ENCODE peak calls at places on chromosomes 4 and X, in ten cellular contexts. One of them, this sample, is unnamed.

GRCh38 chrX:41889317-41890025 is 33.9 kb downstream of the CASK start:
- DNase-seq in occipital lobe: no peak
- DNase-seq in T-helper 9 cell: no peak
- DNase-seq in activated naive CD4-positive, alpha-beta T cell treated with anti-CD3 and anti-CD28 coated beads, Interleukin-2, amount 10 ng/mL, durations not matched to agents 7 days and 5 days: no peak
- DNase-seq in activated CD8-positive, alpha-beta memory T cell treated with anti-CD3 and anti-CD28 coated beads for 48 hours: no peak
- DNase-seq in stomach: no peak
- DNase-seq in DMS 273 treated with DMSO at 0.1 percent for 48 hours: no peak
- DNase-seq in AG04450: no peak
- DNase-seq in T follicular helper cell: no peak
- DNase-seq in RWPE1: peak
- DNase-seq in this sample: no peak

GRCh38 chr4:59925290-59925689 is 1274.8 kb upstream of the ADGRL3 start:
- DNase-seq in occipital lobe: no peak
- DNase-seq in T-helper 9 cell: no peak
- DNase-seq in activated naive CD4-positive, alpha-beta T cell treated with anti-CD3 and anti-CD28 coated beads, Interleukin-2, amount 10 ng/mL, durations not matched to agents 7 days and 5 days: no peak
- DNase-seq in activated CD8-positive, alpha-beta memory T cell treated with anti-CD3 and anti-CD28 coated beads for 48 hours: no peak
- DNase-seq in stomach: no peak
- DNase-seq in DMS 273 treated with DMSO at 0.1 percent for 48 hours: no peak
- DNase-seq in AG04450: no peak
- DNase-seq in T follicular helper cell: no peak
- DNase-seq in RWPE1: no peak
- DNase-seq in this sample: no peak

GRCh38 chr4:83558693-83559092 is 22.8 kb downstream of the GPAT3 start:
- DNase-seq in occipital lobe: no peak
- DNase-seq in T-helper 9 cell: no peak
- DNase-seq in activated naive CD4-positive, alpha-beta T cell treated with anti-CD3 and anti-CD28 coated beads, Interleukin-2, amount 10 ng/mL, durations not matched to agents 7 days and 5 days: no peak
- DNase-seq in activated CD8-positive, alpha-beta memory T cell treated with anti-CD3 and anti-CD28 coated beads for 48 hours: no peak
- DNase-seq in stomach: no peak
- DNase-seq in DMS 273 treated with DMSO at 0.1 percent for 48 hours: no peak
- DNase-seq in AG04450: no peak
- DNase-seq in T follicular helper cell: no peak
- DNase-seq in RWPE1: no peak
- DNase-seq in this sample: no peak

GRCh38 chr4:152258804-152259708 is 276.8 kb downstream of the FBXW7 start:
- DNase-seq in occipital lobe: no peak
- DNase-seq in T-helper 9 cell: no peak
- DNase-seq in activated naive CD4-positive, alpha-beta T cell treated with anti-CD3 and anti-CD28 coated beads, Interleukin-2, amount 10 ng/mL, durations not matched to agents 7 days and 5 days: no peak
- DNase-seq in activated CD8-positive, alpha-beta memory T cell treated with anti-CD3 and anti-CD28 coated beads for 48 hours: no peak
- DNase-seq in stomach: no peak
- DNase-seq in DMS 273 treated with DMSO at 0.1 percent for 48 hours: no peak
- DNase-seq in AG04450: peak
- DNase-seq in T follicular helper cell: no peak
- DNase-seq in RWPE1: peak
- DNase-seq in this sample: no peak

GRCh38 chrX:108036298-108036973 is 8.4 kb upstream of the VSIG1 start:
- DNase-seq in occipital lobe: no peak
- DNase-seq in T-helper 9 cell: no peak
- DNase-seq in activated naive CD4-positive, alpha-beta T cell treated with anti-CD3 and anti-CD28 coated beads, Interleukin-2, amount 10 ng/mL, durations not matched to agents 7 days and 5 days: no peak
- DNase-seq in activated CD8-positive, alpha-beta memory T cell treated with anti-CD3 and anti-CD28 coated beads for 48 hours: no peak
- DNase-seq in stomach: no peak
- DNase-seq in DMS 273 treated with DMSO at 0.1 percent for 48 hours: no peak
- DNase-seq in AG04450: peak
- DNase-seq in T follicular helper cell: no peak
- DNase-seq in RWPE1: peak
- DNase-seq in this sample: peak

GRCh38 chr4:92184566-92184965 is 119.2 kb upstream of the GRID2 start:
- DNase-seq in occipital lobe: no peak
- DNase-seq in T-helper 9 cell: no peak
- DNase-seq in activated naive CD4-positive, alpha-beta T cell treated with anti-CD3 and anti-CD28 coated beads, Interleukin-2, amount 10 ng/mL, durations not matched to agents 7 days and 5 days: no peak
- DNase-seq in activated CD8-positive, alpha-beta memory T cell treated with anti-CD3 and anti-CD28 coated beads for 48 hours: no peak
- DNase-seq in stomach: no peak
- DNase-seq in DMS 273 treated with DMSO at 0.1 percent for 48 hours: no peak
- DNase-seq in AG04450: no peak
- DNase-seq in T follicular helper cell: no peak
- DNase-seq in RWPE1: no peak
- DNase-seq in this sample: no peak

GRCh38 chrX:152025656-152026440 is 51.4 kb upstream of the GABRE start:
- DNase-seq in occipital lobe: no peak
- DNase-seq in T-helper 9 cell: no peak
- DNase-seq in activated naive CD4-positive, alpha-beta T cell treated with anti-CD3 and anti-CD28 coated beads, Interleukin-2, amount 10 ng/mL, durations not matched to agents 7 days and 5 days: no peak
- DNase-seq in activated CD8-positive, alpha-beta memory T cell treated with anti-CD3 and anti-CD28 coated beads for 48 hours: no peak
- DNase-seq in stomach: no peak
- DNase-seq in DMS 273 treated with DMSO at 0.1 percent for 48 hours: no peak
- DNase-seq in AG04450: no peak
- DNase-seq in T follicular helper cell: no peak
- DNase-seq in RWPE1: no peak
- DNase-seq in this sample: no peak

GRCh38 chrX:117711774-117712173 is 404.8 kb downstream of the KLHL13 start:
- DNase-seq in occipital lobe: no peak
- DNase-seq in T-helper 9 cell: no peak
- DNase-seq in activated naive CD4-positive, alpha-beta T cell treated with anti-CD3 and anti-CD28 coated beads, Interleukin-2, amount 10 ng/mL, durations not matched to agents 7 days and 5 days: no peak
- DNase-seq in activated CD8-positive, alpha-beta memory T cell treated with anti-CD3 and anti-CD28 coated beads for 48 hours: no peak
- DNase-seq in stomach: no peak
- DNase-seq in DMS 273 treated with DMSO at 0.1 percent for 48 hours: no peak
- DNase-seq in AG04450: no peak
- DNase-seq in T follicular helper cell: no peak
- DNase-seq in RWPE1: no peak
- DNase-seq in this sample: no peak

GRCh38 chrX:68504237-68504636 is 5.4 kb downstream of the YIPF6 start:
- DNase-seq in occipital lobe: no peak
- DNase-seq in T-helper 9 cell: peak
- DNase-seq in activated naive CD4-positive, alpha-beta T cell treated with anti-CD3 and anti-CD28 coated beads, Interleukin-2, amount 10 ng/mL, durations not matched to agents 7 days and 5 days: peak
- DNase-seq in activated CD8-positive, alpha-beta memory T cell treated with anti-CD3 and anti-CD28 coated beads for 48 hours: no peak
- DNase-seq in stomach: no peak
- DNase-seq in DMS 273 treated with DMSO at 0.1 percent for 48 hours: no peak
- DNase-seq in AG04450: peak
- DNase-seq in T follicular helper cell: no peak
- DNase-seq in RWPE1: peak
- DNase-seq in this sample: no peak

GRCh38 chr4:118969359-118969758 is 80.7 kb downstream of the SYNPO2 start:
- DNase-seq in occipital lobe: no peak
- DNase-seq in T-helper 9 cell: no peak
- DNase-seq in activated naive CD4-positive, alpha-beta T cell treated with anti-CD3 and anti-CD28 coated beads, Interleukin-2, amount 10 ng/mL, durations not matched to agents 7 days and 5 days: no peak
- DNase-seq in activated CD8-positive, alpha-beta memory T cell treated with anti-CD3 and anti-CD28 coated beads for 48 hours: no peak
- DNase-seq in stomach: peak
- DNase-seq in DMS 273 treated with DMSO at 0.1 percent for 48 hours: no peak
- DNase-seq in AG04450: no peak
- DNase-seq in T follicular helper cell: no peak
- DNase-seq in RWPE1: peak
- DNase-seq in this sample: no peak

GRCh38 chrX:128543114-128543513 is 490.9 kb upstream of the ACTRT1 start:
- DNase-seq in occipital lobe: no peak
- DNase-seq in T-helper 9 cell: no peak
- DNase-seq in activated naive CD4-positive, alpha-beta T cell treated with anti-CD3 and anti-CD28 coated beads, Interleukin-2, amount 10 ng/mL, durations not matched to agents 7 days and 5 days: no peak
- DNase-seq in activated CD8-positive, alpha-beta memory T cell treated with anti-CD3 and anti-CD28 coated beads for 48 hours: no peak
- DNase-seq in stomach: no peak
- DNase-seq in DMS 273 treated with DMSO at 0.1 percent for 48 hours: no peak
- DNase-seq in AG04450: no peak
- DNase-seq in T follicular helper cell: no peak
- DNase-seq in RWPE1: no peak
- DNase-seq in this sample: no peak

GRCh38 chr4:153988446-153988845 is 199.6 kb upstream of the SFRP2 start:
- DNase-seq in occipital lobe: no peak
- DNase-seq in T-helper 9 cell: no peak
- DNase-seq in activated naive CD4-positive, alpha-beta T cell treated with anti-CD3 and anti-CD28 coated beads, Interleukin-2, amount 10 ng/mL, durations not matched to agents 7 days and 5 days: no peak
- DNase-seq in activated CD8-positive, alpha-beta memory T cell treated with anti-CD3 and anti-CD28 coated beads for 48 hours: no peak
- DNase-seq in stomach: no peak
- DNase-seq in DMS 273 treated with DMSO at 0.1 percent for 48 hours: no peak
- DNase-seq in AG04450: no peak
- DNase-seq in T follicular helper cell: no peak
- DNase-seq in RWPE1: no peak
- DNase-seq in this sample: no peak

GRCh38 chr4:169270810-169271691 is at the start of gene SH3RF1:
- DNase-seq in occipital lobe: peak
- DNase-seq in T-helper 9 cell: no peak
- DNase-seq in activated naive CD4-positive, alpha-beta T cell treated with anti-CD3 and anti-CD28 coated beads, Interleukin-2, amount 10 ng/mL, durations not matched to agents 7 days and 5 days: peak
- DNase-seq in activated CD8-positive, alpha-beta memory T cell treated with anti-CD3 and anti-CD28 coated beads for 48 hours: peak
- DNase-seq in stomach: peak
- DNase-seq in DMS 273 treated with DMSO at 0.1 percent for 48 hours: peak
- DNase-seq in AG04450: peak
- DNase-seq in T follicular helper cell: no peak
- DNase-seq in RWPE1: peak
- DNase-seq in this sample: peak

GRCh38 chrX:19344661-19345060 is 934 bp downstream of the PDHA1 start:
- DNase-seq in occipital lobe: no peak
- DNase-seq in T-helper 9 cell: no peak
- DNase-seq in activated naive CD4-positive, alpha-beta T cell treated with anti-CD3 and anti-CD28 coated beads, Interleukin-2, amount 10 ng/mL, durations not matched to agents 7 days and 5 days: no peak
- DNase-seq in activated CD8-positive, alpha-beta memory T cell treated with anti-CD3 and anti-CD28 coated beads for 48 hours: no peak
- DNase-seq in stomach: no peak
- DNase-seq in DMS 273 treated with DMSO at 0.1 percent for 48 hours: no peak
- DNase-seq in AG04450: no peak
- DNase-seq in T follicular helper cell: no peak
- DNase-seq in RWPE1: no peak
- DNase-seq in this sample: no peak

GRCh38 chr4:80840396-80840795 is 190.1 kb upstream of the BMP3 start:
- DNase-seq in occipital lobe: no peak
- DNase-seq in T-helper 9 cell: no peak
- DNase-seq in activated naive CD4-positive, alpha-beta T cell treated with anti-CD3 and anti-CD28 coated beads, Interleukin-2, amount 10 ng/mL, durations not matched to agents 7 days and 5 days: no peak
- DNase-seq in activated CD8-positive, alpha-beta memory T cell treated with anti-CD3 and anti-CD28 coated beads for 48 hours: no peak
- DNase-seq in stomach: no peak
- DNase-seq in DMS 273 treated with DMSO at 0.1 percent for 48 hours: no peak
- DNase-seq in AG04450: no peak
- DNase-seq in T follicular helper cell: no peak
- DNase-seq in RWPE1: no peak
- DNase-seq in this sample: no peak

GRCh38 chr4:94262163-94263016 is 54.7 kb downstream of the SMARCAD1 start:
- DNase-seq in occipital lobe: no peak
- DNase-seq in T-helper 9 cell: no peak
- DNase-seq in activated naive CD4-positive, alpha-beta T cell treated with anti-CD3 and anti-CD28 coated beads, Interleukin-2, amount 10 ng/mL, durations not matched to agents 7 days and 5 days: no peak
- DNase-seq in activated CD8-positive, alpha-beta memory T cell treated with anti-CD3 and anti-CD28 coated beads for 48 hours: no peak
- DNase-seq in stomach: no peak
- DNase-seq in DMS 273 treated with DMSO at 0.1 percent for 48 hours: no peak
- DNase-seq in AG04450: no peak
- DNase-seq in T follicular helper cell: no peak
- DNase-seq in RWPE1: peak
- DNase-seq in this sample: no peak

GRCh38 chr4:46442963-46443362 is 53.0 kb upstream of the GABRA2 start:
- DNase-seq in occipital lobe: peak
- DNase-seq in T-helper 9 cell: no peak
- DNase-seq in activated naive CD4-positive, alpha-beta T cell treated with anti-CD3 and anti-CD28 coated beads, Interleukin-2, amount 10 ng/mL, durations not matched to agents 7 days and 5 days: no peak
- DNase-seq in activated CD8-positive, alpha-beta memory T cell treated with anti-CD3 and anti-CD28 coated beads for 48 hours: no peak
- DNase-seq in stomach: no peak
- DNase-seq in DMS 273 treated with DMSO at 0.1 percent for 48 hours: no peak
- DNase-seq in AG04450: no peak
- DNase-seq in T follicular helper cell: no peak
- DNase-seq in RWPE1: no peak
- DNase-seq in this sample: no peak

GRCh38 chrX:24506082-24506481 is 41.0 kb downstream of the PDK3 start:
- DNase-seq in occipital lobe: no peak
- DNase-seq in T-helper 9 cell: no peak
- DNase-seq in activated naive CD4-positive, alpha-beta T cell treated with anti-CD3 and anti-CD28 coated beads, Interleukin-2, amount 10 ng/mL, durations not matched to agents 7 days and 5 days: no peak
- DNase-seq in activated CD8-positive, alpha-beta memory T cell treated with anti-CD3 and anti-CD28 coated beads for 48 hours: no peak
- DNase-seq in stomach: no peak
- DNase-seq in DMS 273 treated with DMSO at 0.1 percent for 48 hours: no peak
- DNase-seq in AG04450: no peak
- DNase-seq in T follicular helper cell: no peak
- DNase-seq in RWPE1: peak
- DNase-seq in this sample: no peak

GRCh38 chr4:74364649-74365491 is at the start of gene EREG:
- DNase-seq in occipital lobe: no peak
- DNase-seq in T-helper 9 cell: no peak
- DNase-seq in activated naive CD4-positive, alpha-beta T cell treated with anti-CD3 and anti-CD28 coated beads, Interleukin-2, amount 10 ng/mL, durations not matched to agents 7 days and 5 days: peak
- DNase-seq in activated CD8-positive, alpha-beta memory T cell treated with anti-CD3 and anti-CD28 coated beads for 48 hours: no peak
- DNase-seq in stomach: no peak
- DNase-seq in DMS 273 treated with DMSO at 0.1 percent for 48 hours: no peak
- DNase-seq in AG04450: no peak
- DNase-seq in T follicular helper cell: no peak
- DNase-seq in RWPE1: peak
- DNase-seq in this sample: no peak

GRCh38 chrX:109863811-109864210 is 130.8 kb upstream of the ACSL4 start:
- DNase-seq in occipital lobe: no peak
- DNase-seq in T-helper 9 cell: no peak
- DNase-seq in activated naive CD4-positive, alpha-beta T cell treated with anti-CD3 and anti-CD28 coated beads, Interleukin-2, amount 10 ng/mL, durations not matched to agents 7 days and 5 days: no peak
- DNase-seq in activated CD8-positive, alpha-beta memory T cell treated with anti-CD3 and anti-CD28 coated beads for 48 hours: no peak
- DNase-seq in stomach: no peak
- DNase-seq in DMS 273 treated with DMSO at 0.1 percent for 48 hours: no peak
- DNase-seq in AG04450: no peak
- DNase-seq in T follicular helper cell: no peak
- DNase-seq in RWPE1: no peak
- DNase-seq in this sample: no peak

GRCh38 chr4:75726577-75726976 is 2.2 kb downstream of the USO1 start:
- DNase-seq in occipital lobe: no peak
- DNase-seq in T-helper 9 cell: no peak
- DNase-seq in activated naive CD4-positive, alpha-beta T cell treated with anti-CD3 and anti-CD28 coated beads, Interleukin-2, amount 10 ng/mL, durations not matched to agents 7 days and 5 days: no peak
- DNase-seq in activated CD8-positive, alpha-beta memory T cell treated with anti-CD3 and anti-CD28 coated beads for 48 hours: no peak
- DNase-seq in stomach: no peak
- DNase-seq in DMS 273 treated with DMSO at 0.1 percent for 48 hours: no peak
- DNase-seq in AG04450: no peak
- DNase-seq in T follicular helper cell: no peak
- DNase-seq in RWPE1: no peak
- DNase-seq in this sample: no peak

GRCh38 chrX:42946544-42947223 is 168.7 kb upstream of the PPP1R2C start:
- DNase-seq in occipital lobe: no peak
- DNase-seq in T-helper 9 cell: no peak
- DNase-seq in activated naive CD4-positive, alpha-beta T cell treated with anti-CD3 and anti-CD28 coated beads, Interleukin-2, amount 10 ng/mL, durations not matched to agents 7 days and 5 days: no peak
- DNase-seq in activated CD8-positive, alpha-beta memory T cell treated with anti-CD3 and anti-CD28 coated beads for 48 hours: no peak
- DNase-seq in stomach: no peak
- DNase-seq in DMS 273 treated with DMSO at 0.1 percent for 48 hours: no peak
- DNase-seq in AG04450: no peak
- DNase-seq in T follicular helper cell: no peak
- DNase-seq in RWPE1: no peak
- DNase-seq in this sample: no peak

GRCh38 chr4:127586922-127587571 is 45.7 kb upstream of the INTU start:
- DNase-seq in occipital lobe: no peak
- DNase-seq in T-helper 9 cell: no peak
- DNase-seq in activated naive CD4-positive, alpha-beta T cell treated with anti-CD3 and anti-CD28 coated beads, Interleukin-2, amount 10 ng/mL, durations not matched to agents 7 days and 5 days: no peak
- DNase-seq in activated CD8-positive, alpha-beta memory T cell treated with anti-CD3 and anti-CD28 coated beads for 48 hours: no peak
- DNase-seq in stomach: no peak
- DNase-seq in DMS 273 treated with DMSO at 0.1 percent for 48 hours: no peak
- DNase-seq in AG04450: no peak
- DNase-seq in T follicular helper cell: no peak
- DNase-seq in RWPE1: peak
- DNase-seq in this sample: no peak

GRCh38 chr4:104907991-104908390 is 238.7 kb upstream of the TET2 start:
- DNase-seq in occipital lobe: no peak
- DNase-seq in T-helper 9 cell: no peak
- DNase-seq in activated naive CD4-positive, alpha-beta T cell treated with anti-CD3 and anti-CD28 coated beads, Interleukin-2, amount 10 ng/mL, durations not matched to agents 7 days and 5 days: no peak
- DNase-seq in activated CD8-positive, alpha-beta memory T cell treated with anti-CD3 and anti-CD28 coated beads for 48 hours: no peak
- DNase-seq in stomach: no peak
- DNase-seq in DMS 273 treated with DMSO at 0.1 percent for 48 hours: no peak
- DNase-seq in AG04450: no peak
- DNase-seq in T follicular helper cell: no peak
- DNase-seq in RWPE1: no peak
- DNase-seq in this sample: no peak

GRCh38 chrX:41912922-41913321 is 10.4 kb downstream of the CASK start:
- DNase-seq in occipital lobe: no peak
- DNase-seq in T-helper 9 cell: no peak
- DNase-seq in activated naive CD4-positive, alpha-beta T cell treated with anti-CD3 and anti-CD28 coated beads, Interleukin-2, amount 10 ng/mL, durations not matched to agents 7 days and 5 days: no peak
- DNase-seq in activated CD8-positive, alpha-beta memory T cell treated with anti-CD3 and anti-CD28 coated beads for 48 hours: no peak
- DNase-seq in stomach: no peak
- DNase-seq in DMS 273 treated with DMSO at 0.1 percent for 48 hours: no peak
- DNase-seq in AG04450: no peak
- DNase-seq in T follicular helper cell: no peak
- DNase-seq in RWPE1: no peak
- DNase-seq in this sample: no peak

GRCh38 chrX:15336023-15336413 is 695 bp upstream of the PIGA start:
- DNase-seq in occipital lobe: no peak
- DNase-seq in T-helper 9 cell: peak
- DNase-seq in activated naive CD4-positive, alpha-beta T cell treated with anti-CD3 and anti-CD28 coated beads, Interleukin-2, amount 10 ng/mL, durations not matched to agents 7 days and 5 days: peak
- DNase-seq in activated CD8-positive, alpha-beta memory T cell treated with anti-CD3 and anti-CD28 coated beads for 48 hours: no peak
- DNase-seq in stomach: no peak
- DNase-seq in DMS 273 treated with DMSO at 0.1 percent for 48 hours: no peak
- DNase-seq in AG04450: peak
- DNase-seq in T follicular helper cell: peak
- DNase-seq in RWPE1: peak
- DNase-seq in this sample: peak